ENCODE peak calls at places on chromosomes 1 and 21, in ten cellular contexts. J is stomach, M is GM23338, F is GM12878, X is K562, Z is spleen, D is HCT116, A is breast epithelium, K is endothelial cell of umbilical vein, V is esophagus muscularis mucosa. G is an unnamed sample. For H3K4me1, the result is how much of the 10 kb centered on the place peaks cover.

GRCh38 chr1:15145327-15145726 is 8.2 kb upstream of the TMEM51 start:
- DNase-seq in K (no peak), Z (no peak), X (no peak), A (no peak), J (no peak), M (no peak), D (no peak), V (no peak), F (no peak), G (no peak)

GRCh38 chr1:184061396-184062003 is 10.0 kb downstream of the TSEN15 start:
- DNase-seq in A (no peak), Z (no peak), K (no peak), M (peak), F (no peak), J (no peak), D (no peak), V (no peak), X (no peak), G (no peak)

GRCh38 chr1:117754061-117754969 is 148.5 kb downstream of the TENT5C start:
- DNase-seq in J (peak), D (peak), Z (no peak), A (no peak), V (no peak), K (peak), F (no peak), X (peak), M (peak), G (no peak)

GRCh38 chr21:38798481-38798882 is 7.2 kb upstream of the ETS2 start:
- DNase-seq in K (no peak), F (no peak), A (no peak), J (peak), V (no peak), X (peak), M (no peak), Z (no peak), D (peak), G (no peak)

GRCh38 chr1:110229348-110230001 is 19.4 kb downstream of the KCNC4 start:
- DNase-seq in J (no peak), V (no peak), F (no peak), X (no peak), Z (no peak), K (no peak), M (peak), D (no peak), A (peak), G (no peak)

GRCh38 chr1:25784575-25785051 is 15.4 kb upstream of the SELENON start:
- DNase-seq in J (no peak), Z (no peak), A (no peak), V (no peak), F (no peak), X (peak), M (no peak), K (no peak), D (no peak), G (no peak)

GRCh38 chr21:31623664-31624063 is 35.8 kb upstream of the SOD1 start:
- DNase-seq in F (no peak), V (no peak), D (no peak), Z (no peak), M (peak), J (no peak), A (no peak), X (peak), K (peak), G (no peak)

GRCh38 chr1:153542956-153543737 is 2.4 kb upstream of the S100A5 start:
- DNase-seq in M (no peak), D (no peak), V (no peak), Z (peak), F (no peak), J (no peak), K (no peak), A (no peak), X (no peak), G (no peak)

GRCh38 chr1:12436817-12437599 is 181.0 kb downstream of the DHRS3 start:
- DNase-seq in V (no peak), K (peak), X (peak), J (no peak), A (no peak), F (no peak), M (no peak), Z (no peak), D (no peak), G (no peak)

DNA sequence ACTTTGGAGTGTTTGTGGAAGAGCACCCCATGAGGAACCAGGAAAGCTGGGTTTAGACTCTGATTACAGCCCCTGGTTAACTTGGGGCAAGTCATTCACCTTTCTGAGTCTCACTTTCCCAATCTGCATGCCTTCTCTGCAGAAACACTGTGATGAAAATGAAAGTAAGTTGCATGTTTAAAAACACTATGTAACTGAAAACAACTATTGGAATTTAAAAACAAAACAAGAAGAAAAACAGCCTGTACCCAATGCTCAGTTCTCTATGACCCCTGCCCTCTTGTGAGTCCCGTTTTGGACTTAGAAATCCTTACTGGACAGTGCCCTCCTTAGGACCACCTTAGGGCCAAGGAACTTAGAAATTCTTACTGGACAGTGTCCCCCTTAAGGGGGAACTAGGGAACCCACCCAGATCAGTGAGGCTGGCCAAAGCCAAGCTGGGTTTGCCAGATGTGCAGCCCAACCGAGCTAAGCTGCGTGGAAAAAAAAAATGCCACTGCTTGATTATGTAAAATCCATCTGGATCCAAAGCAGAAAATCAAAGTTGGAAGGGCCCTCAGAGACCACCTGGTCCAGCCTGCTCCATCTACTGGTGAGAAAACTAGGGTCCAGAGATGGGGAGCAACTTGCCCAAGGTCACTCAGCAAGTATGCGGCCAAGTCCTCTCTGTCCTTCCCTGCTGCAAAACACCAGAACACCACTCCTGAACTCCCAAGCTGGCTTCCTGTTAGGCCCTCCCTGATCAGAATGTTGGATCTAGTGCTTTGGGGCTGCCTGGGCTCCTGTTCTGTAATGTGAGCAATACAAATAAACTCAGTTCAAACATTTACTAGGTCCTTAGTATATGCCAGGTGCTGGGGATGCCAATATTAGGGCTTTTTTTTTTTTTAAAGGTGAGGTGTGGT is 77.7 kb downstream of the MRPL37 start:
- DNase-seq in K (no peak), F (peak), A (no peak), M (no peak), Z (no peak), D (no peak), X (no peak), V (no peak), J (peak), G (no peak)
- TF ChIP-seq POLR2AphosphoS5 in K (no peak), F (no peak), A (peak), M (no peak), Z (no peak), D (no peak), X (no peak), V (no peak), J (peak), G (peak)

GRCh38 chr1:112703706-112704105 is 3.2 kb downstream of the RHOC start:
- DNase-seq in A (no peak), F (no peak), J (no peak), K (no peak), M (no peak), D (no peak), X (no peak), V (no peak), Z (peak), G (no peak)
- H3K4me1 ChIP-seq in A (under half), F (under half), J (half or more), K (half or more), M (half or more), D (half or more), X (half or more), V (half or more), Z (half or more), G (half or more)

DNA sequence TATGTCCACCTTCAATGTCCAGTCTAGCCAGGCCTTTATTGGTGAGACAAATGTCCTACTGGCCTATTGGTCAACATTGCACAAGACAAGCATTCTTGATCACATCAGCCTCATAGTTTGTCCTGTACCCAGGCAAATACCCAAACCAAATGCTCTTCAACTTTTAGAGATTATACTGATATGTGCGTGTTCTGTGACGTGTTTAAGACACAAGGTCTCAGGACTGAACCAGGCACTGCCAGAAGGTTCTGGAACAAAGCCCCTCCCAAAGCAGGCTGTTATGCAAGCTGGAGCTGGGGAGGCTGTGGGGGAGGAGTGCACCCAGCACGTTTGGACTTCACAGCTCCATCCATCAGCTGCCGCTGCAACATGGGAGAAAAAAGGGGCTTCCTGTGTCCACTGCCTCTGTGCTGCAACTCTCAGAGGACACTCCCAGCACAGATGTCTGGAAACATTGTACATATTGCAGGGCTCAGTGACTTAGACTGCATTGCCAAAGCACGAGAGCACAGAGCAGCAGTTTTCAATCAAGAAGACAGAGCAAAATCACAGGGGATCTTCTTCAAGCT is 45.9 kb downstream of the NID1 start:
- DNase-seq in A (peak), J (peak), X (no peak), D (no peak), K (no peak), M (no peak), Z (no peak), F (no peak), V (peak), G (no peak)
- TF ChIP-seq POLR2AphosphoS5 in A (peak), J (peak), X (no peak), D (no peak), K (no peak), M (no peak), Z (no peak), F (no peak), V (peak), G (peak)

DNA sequence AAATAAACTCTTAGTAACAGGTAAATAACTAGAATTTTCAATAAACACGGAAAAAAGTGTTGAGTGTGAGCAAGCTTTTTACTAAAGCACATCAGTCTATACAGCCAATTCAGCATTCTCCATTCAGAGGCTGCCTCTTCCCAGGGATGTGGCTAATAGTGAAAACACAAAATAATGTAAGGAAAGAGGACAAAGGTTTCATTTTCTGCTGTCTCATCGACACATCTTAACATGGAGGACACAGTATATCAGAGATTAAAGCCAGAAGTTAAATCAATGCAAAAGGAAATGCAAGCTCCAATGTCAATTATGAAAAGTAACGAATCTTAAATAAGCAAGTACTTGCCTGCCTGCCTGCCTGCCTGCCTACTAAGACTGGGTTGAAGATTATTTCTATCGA is 43.2 kb downstream of the LUZP1 start:
- DNase-seq in J (no peak), A (no peak), X (no peak), M (no peak), Z (no peak), V (no peak), K (no peak), F (no peak), D (no peak), G (no peak)
- H3K4me1 ChIP-seq in J (under half), A (under half), X (under half), M (under half), Z (under half), V (under half), K (half or more), F (under half), D (under half), G (half or more)

GRCh38 chr1:94542088-94542671 is 621 bp upstream of the F3 start:
- DNase-seq in D (no peak), Z (peak), F (no peak), A (no peak), J (peak), M (peak), K (peak), V (no peak), X (no peak), G (no peak)
- TF ChIP-seq POLR2AphosphoS5 in D (no peak), Z (no peak), F (no peak), A (no peak), J (no peak), M (no peak), K (no peak), V (no peak), X (no peak), G (no peak)

DNA sequence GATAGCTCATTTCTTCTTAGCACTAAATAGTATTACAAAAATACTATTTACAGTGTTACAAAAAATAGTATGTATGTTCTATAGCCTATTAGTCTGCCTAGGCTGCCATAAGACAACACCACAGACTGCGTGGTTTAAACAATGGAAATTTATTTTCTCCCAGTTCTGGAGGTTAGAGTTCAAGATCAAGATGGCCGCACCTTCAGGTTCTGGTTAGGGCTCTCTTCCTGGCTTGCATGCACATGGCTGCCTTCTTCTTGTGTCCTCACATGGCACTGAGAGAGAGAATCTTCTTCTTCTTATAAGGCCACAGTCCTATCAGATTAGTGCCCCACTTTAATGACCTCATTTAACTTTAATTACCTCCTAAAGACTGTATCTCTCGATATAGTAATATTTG is 4.1 kb downstream of the ATF6 start:
- DNase-seq in F (no peak), D (no peak), K (no peak), M (no peak), V (no peak), X (no peak), J (no peak), A (no peak), Z (no peak), G (no peak)
- H3K4me1 ChIP-seq in F (under half), D (under half), K (under half), M (under half), V (under half), X (under half), J (half or more), A (under half), Z (half or more), G (half or more)

DNA sequence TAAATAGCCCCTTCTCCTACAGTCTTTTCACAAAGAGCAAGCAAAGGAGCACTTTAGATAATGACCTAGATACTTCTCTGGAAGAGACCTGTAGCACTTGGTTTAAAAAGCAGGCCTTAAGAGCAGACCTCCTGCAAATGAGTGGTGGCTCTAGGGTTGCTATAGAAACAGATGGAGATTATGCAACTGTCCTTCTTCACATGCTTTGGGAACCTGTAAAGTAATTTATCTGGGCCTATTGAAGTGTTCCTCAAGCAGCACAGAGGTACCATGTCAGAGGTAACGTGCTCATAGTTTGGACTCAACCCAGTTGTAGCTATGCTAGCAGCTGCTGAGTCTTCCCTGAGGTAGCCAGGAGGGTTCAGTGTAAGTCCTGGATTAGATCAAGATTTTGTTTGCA is 208.2 kb upstream of the KIAA0040 start:
- DNase-seq in D (no peak), A (no peak), J (no peak), X (no peak), F (no peak), Z (no peak), M (no peak), V (no peak), K (no peak), G (no peak)
- TF ChIP-seq POLR2AphosphoS5 in D (no peak), A (no peak), J (no peak), X (no peak), F (no peak), Z (no peak), M (no peak), V (no peak), K (no peak), G (no peak)